ENCODE peak calls at places on chromosomes 6 and 20, in nine cellular contexts. R is upper lobe of right lung; E is adipocyte; W is lung; D is cardiac muscle cell; J is mucosa of descending colon; X is tibial artery; A is heart right ventricle; L is naive thymus-derived CD4-positive, alpha-beta T cell. Q is an unnamed sample. For H3K36me3 and H3K9me3, the result is how much of the 10 kb centered on the place peaks cover.

GRCh38 chr6:166999845-167000253 is 652 bp downstream of the CEP43 start:
- DNase-seq in R (no peak), E (peak), W (no peak), D (peak), J (peak), X (peak), A (no peak), L (no peak), Q (no peak)

GRCh38 chr6:153047386-153047785 is 44.9 kb upstream of the MTRF1L start:
- DNase-seq in R (no peak), E (no peak), W (no peak), D (no peak), J (no peak), X (no peak), A (no peak), L (no peak), Q (no peak)

GRCh38 chr6:87672641-87673040 is 29.4 kb downstream of the AKIRIN2 start:
- DNase-seq in R (no peak), E (no peak), W (no peak), D (no peak), J (no peak), X (no peak), A (no peak), L (no peak), Q (no peak)

GRCh38 chr6:54860739-54861138 is 14.2 kb downstream of the FAM83B start:
- DNase-seq in R (no peak), E (peak), W (no peak), D (peak), J (no peak), X (no peak), A (no peak), L (no peak), Q (no peak)

GRCh38 chr20:44709797-44710196 is 5.4 kb upstream of the CCN5 start:
- DNase-seq in R (no peak), E (no peak), W (no peak), D (no peak), J (no peak), X (no peak), A (no peak), L (no peak), Q (no peak)

GRCh38 chr20:19903168-19903676 is 113.9 kb upstream of the NAA20 start:
- DNase-seq in R (no peak), E (peak), W (peak), D (peak), J (peak), X (peak), A (no peak), L (no peak), Q (no peak)

GRCh38 chr6:166957087-166957804 is 896 bp upstream of the RNASET2 start:
- DNase-seq in R (peak), E (no peak), W (peak), D (peak), J (peak), X (peak), A (peak), L (peak), Q (peak)

GRCh38 chr6:170089937-170090335 is 200.9 kb downstream of the DLL1 start:
- DNase-seq in R (peak), E (no peak), W (no peak), D (peak), J (no peak), X (peak), A (no peak), L (peak), Q (no peak)

GRCh38 chr6:165615629-165616028 is 47.4 kb downstream of the PDE10A start:
- DNase-seq in R (no peak), E (no peak), W (no peak), D (peak), J (peak), X (no peak), A (no peak), L (no peak), Q (no peak)

GRCh38 chr6:111987295-111987694 is 66.6 kb upstream of the CCN6 start:
- DNase-seq in R (no peak), E (peak), W (no peak), D (no peak), J (no peak), X (no peak), A (no peak), L (no peak), Q (no peak)

GRCh38 chr6:155432293-155432692 is 23.3 kb downstream of the NOX3 start:
- DNase-seq in R (no peak), E (no peak), W (no peak), D (no peak), J (no peak), X (no peak), A (no peak), L (no peak), Q (no peak)

GRCh38 chr20:53750827-53751393 is 157.3 kb upstream of the ZNF217 start:
- DNase-seq in R (no peak), E (peak), W (no peak), D (peak), J (no peak), X (no peak), A (no peak), L (peak), Q (no peak)

GRCh38 chr6:28218312-28219248 is 6.5 kb upstream of the ZSCAN9 start:
- DNase-seq in R (peak), E (peak), W (peak), D (peak), J (peak), X (peak), A (peak), L (peak), Q (no peak)

GRCh38 chr6:55033021-55033546 is 141.2 kb upstream of the HCRTR2 start:
- DNase-seq in R (no peak), E (no peak), W (no peak), D (no peak), J (no peak), X (no peak), A (no peak), L (no peak), Q (no peak)

GRCh38 chr20:19975901-19976300 is 41.3 kb upstream of the NAA20 start:
- DNase-seq in R (no peak), E (peak), W (no peak), D (peak), J (no peak), X (no peak), A (no peak), L (no peak), Q (no peak)

GRCh38 chr6:133288662-133289061 is 47.5 kb downstream of the EYA4 start:
- DNase-seq in R (no peak), E (no peak), W (no peak), D (peak), J (no peak), X (no peak), A (no peak), L (no peak), Q (no peak)

GRCh38 chr20:24066075-24066700 is 77.6 kb upstream of the GGTLC1 start:
- DNase-seq in R (no peak), E (no peak), W (no peak), D (no peak), J (no peak), X (no peak), A (no peak), L (no peak), Q (no peak)

GRCh38 chr6:117423754-117424153 is 2.0 kb downstream of the ROS1 start:
- DNase-seq in R (no peak), E (no peak), W (peak), D (no peak), J (no peak), X (no peak), A (no peak), L (no peak), Q (no peak)

GRCh38 chr20:6038256-6038655 is 15.6 kb downstream of the LRRN4 start:
- DNase-seq in R (no peak), E (no peak), W (no peak), D (no peak), J (no peak), X (no peak), A (peak), L (no peak), Q (no peak)

GRCh38 chr6:139062921-139063320 is 34.4 kb downstream of the ABRACL start:
- DNase-seq in R (no peak), E (peak), W (no peak), D (peak), J (no peak), X (no peak), A (no peak), L (no peak), Q (no peak)

GRCh38 chr20:47201074-47201730 is 155.3 kb downstream of the ZMYND8 start:
- DNase-seq in R (no peak), E (no peak), W (no peak), D (no peak), J (no peak), X (no peak), A (no peak), L (no peak), Q (no peak)

GRCh38 chr6:16608444-16608843 is 152.8 kb downstream of the ATXN1 start:
- DNase-seq in R (no peak), E (no peak), W (no peak), D (no peak), J (peak), X (no peak), A (no peak), L (no peak), Q (no peak)

GRCh38 chr20:61925555-61926252 is 140.0 kb downstream of the TAF4 start:
- DNase-seq in R (peak), E (no peak), W (no peak), D (peak), J (no peak), X (no peak), A (peak), L (no peak), Q (no peak)

GRCh38 chr6:106275692-106276091 is 49.9 kb downstream of the ATG5 start:
- DNase-seq in R (no peak), E (no peak), W (no peak), D (no peak), J (no peak), X (no peak), A (no peak), L (no peak), Q (no peak)

GRCh38 chr6:12403946-12404647 is 113.9 kb downstream of the EDN1 start:
- DNase-seq in R (no peak), E (no peak), W (no peak), D (no peak), J (no peak), X (no peak), A (no peak), L (no peak), Q (no peak)

GRCh38 chr20:37380864-37381579 is 35.1 kb downstream of the SRC start:
- DNase-seq in R (no peak), E (no peak), W (no peak), D (no peak), J (no peak), X (no peak), A (no peak), L (no peak), Q (no peak)

GRCh38 chr20:62606551-62607201 is 35.6 kb upstream of the SLCO4A1 start:
- DNase-seq in R (no peak), E (no peak), W (no peak), D (peak), J (peak), X (no peak), A (peak), L (no peak), Q (no peak)

GRCh38 chr6:33000053-33000452 is 9.3 kb downstream of the HLA-DOA start:
- DNase-seq in R (no peak), E (no peak), W (no peak), D (no peak), J (no peak), X (no peak), A (no peak), L (no peak), Q (no peak)

GRCh38 chr6:154350293-154350692 is 6.3 kb downstream of the IPCEF1 start:
- DNase-seq in R (no peak), E (peak), W (no peak), D (no peak), J (no peak), X (no peak), A (no peak), L (no peak), Q (no peak)

GRCh38 chr20:61246269-61246668 is 5.8 kb upstream of the CDH4 start:
- DNase-seq in R (no peak), E (no peak), W (no peak), D (no peak), J (no peak), X (no peak), A (no peak), L (no peak), Q (no peak)

GRCh38 chr20:20369353-20370086 is 1.6 kb downstream of the INSM1 start:
- DNase-seq in R (no peak), E (no peak), W (no peak), D (no peak), J (peak), X (no peak), A (no peak), L (peak), Q (no peak)

GRCh38 chr6:125811259-125811658 is 20.5 kb downstream of the NCOA7 start:
- DNase-seq in R (no peak), E (no peak), W (no peak), D (no peak), J (no peak), X (no peak), A (no peak), L (no peak), Q (no peak)

GRCh38 chr20:63208346-63208924 is 7.5 kb downstream of the YTHDF1 start:
- DNase-seq in R (no peak), E (no peak), W (no peak), D (no peak), J (no peak), X (no peak), A (no peak), L (no peak), Q (no peak)

GRCh38 chr6:42387336-42387735 is 64.4 kb downstream of the TRERF1 start:
- DNase-seq in R (no peak), E (no peak), W (no peak), D (no peak), J (no peak), X (no peak), A (no peak), L (no peak), Q (peak)

GRCh38 chr6:134543128-134543527 is 225.2 kb upstream of the SGK1 start:
- DNase-seq in R (no peak), E (no peak), W (no peak), D (no peak), J (no peak), X (no peak), A (no peak), L (no peak), Q (no peak)

GRCh38 chr6:34182751-34183531 is 37.1 kb upstream of the GRM4 start:
- DNase-seq in R (peak), E (no peak), W (no peak), D (no peak), J (peak), X (peak), A (no peak), L (peak), Q (peak)

GRCh38 chr6:158008894-158009891 is 27.5 kb downstream of the SYNJ2 start:
- DNase-seq in R (peak), E (peak), W (no peak), D (peak), J (no peak), X (peak), A (no peak), L (no peak), Q (peak)

DNA sequence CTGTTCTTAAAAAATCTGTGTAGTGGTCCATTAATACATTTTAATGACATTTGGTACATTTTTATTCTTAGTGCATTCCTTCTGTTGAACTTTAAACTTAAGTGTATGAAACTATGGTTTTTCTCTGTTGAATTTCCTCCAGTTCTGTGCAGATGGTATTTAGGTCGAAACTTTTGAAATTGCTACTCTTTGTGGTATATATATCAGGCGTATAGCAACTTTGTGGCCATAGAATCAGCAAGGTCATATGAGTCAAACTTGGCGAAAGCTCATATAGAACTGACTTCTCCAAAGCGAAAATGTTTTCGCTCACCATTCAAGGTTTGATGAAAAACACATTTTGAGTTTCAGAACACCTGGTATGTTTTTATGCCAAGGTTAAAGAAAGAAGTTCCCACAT is 93.7 kb downstream of the MAP3K4 start:
- DNase-seq in R (no peak), E (no peak), W (no peak), D (no peak), J (no peak), X (no peak), A (no peak), L (no peak), Q (no peak)
- H3K36me3 ChIP-seq in R (half or more), E (half or more), W (under half), D (half or more), J (under half), X (half or more), A (half or more), L (half or more), Q (half or more)

GRCh38 chr20:42652261-42652660 is 537.4 kb downstream of the PTPRT start:
- DNase-seq in R (no peak), E (no peak), W (no peak), D (no peak), J (no peak), X (no peak), A (no peak), L (no peak), Q (no peak)
- H3K9me3 ChIP-seq in R (under half), E (under half), W (under half), D (under half), J (under half), X (under half), A (under half), L (under half), Q (under half)

DNA sequence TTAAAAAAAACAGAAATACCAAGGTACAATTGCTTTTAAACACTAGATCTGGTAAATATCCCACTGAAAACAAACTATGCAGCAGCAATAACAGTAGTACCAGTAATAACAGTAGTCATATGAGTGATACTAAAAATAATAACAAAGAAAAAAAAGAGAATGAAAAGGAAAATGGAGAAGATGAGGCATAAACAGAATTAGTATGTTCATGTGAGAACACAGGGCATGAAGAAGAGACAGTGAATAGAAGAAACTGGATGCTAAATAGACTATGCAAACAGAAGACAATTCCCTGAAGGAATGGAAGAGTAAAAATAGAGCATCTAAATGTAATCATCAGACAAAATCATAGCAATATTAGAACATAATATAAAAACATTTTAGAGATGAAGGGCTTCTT is 121.1 kb downstream of the RNGTT start:
- DNase-seq in R (no peak), E (no peak), W (no peak), D (no peak), J (no peak), X (no peak), A (no peak), L (no peak), Q (no peak)
- H3K36me3 ChIP-seq in R (under half), E (under half), W (under half), D (under half), J (under half), X (under half), A (under half), L (under half), Q (under half)

GRCh38 chr6:21665436-21666199 is 72.1 kb downstream of the SOX4 start:
- DNase-seq in R (no peak), E (no peak), W (no peak), D (no peak), J (no peak), X (no peak), A (no peak), L (no peak), Q (no peak)
- H3K9me3 ChIP-seq in R (under half), E (under half), W (under half), D (under half), J (under half), X (under half), A (under half), L (under half), Q (under half)

GRCh38 chr6:53018443-53018842 is 23.4 kb upstream of the GSTA4 start:
- DNase-seq in R (no peak), E (no peak), W (no peak), D (no peak), J (no peak), X (no peak), A (no peak), L (no peak), Q (no peak)
- H3K36me3 ChIP-seq in R (half or more), E (under half), W (under half), D (under half), J (under half), X (under half), A (half or more), L (under half), Q (under half)

Q was measured in effector memory CD4-positive, alpha-beta T cell.